ENCODE peak calls at places on chromosomes 7 and 10, in six cellular contexts. L, I, W, G, P and V are unnamed samples. For H3K27me3 and H3K4me1, the result is how much of the 10 kb centered on the place peaks cover.

GRCh38 chr7:132618956-132619305 is 42.7 kb upstream of the PLXNA4 start:
- DNase-seq in L (no peak), I (no peak), W (no peak), G (no peak), P (no peak), V (no peak)

GRCh38 chr10:110447886-110448285 is 49.8 kb upstream of the DUSP5 start:
- DNase-seq in L (no peak), I (no peak), W (peak), G (no peak), P (no peak), V (no peak)

GRCh38 chr7:97118306-97118917 is 914 bp downstream of the SDHAF3 start:
- DNase-seq in L (no peak), I (no peak), W (no peak), G (no peak), P (no peak), V (no peak)

GRCh38 chr7:30502470-30503251 is 2.0 kb downstream of the GGCT start:
- DNase-seq in L (no peak), I (no peak), W (no peak), G (no peak), P (no peak), V (no peak)

GRCh38 chr7:25014735-25015134 is 34.8 kb upstream of the OSBPL3 start:
- DNase-seq in L (no peak), I (no peak), W (no peak), G (no peak), P (no peak), V (no peak)

GRCh38 chr10:102740229-102740628 is 3.5 kb upstream of the WBP1L start:
- DNase-seq in L (no peak), I (no peak), W (no peak), G (no peak), P (no peak), V (no peak)

GRCh38 chr10:122122493-122122892 is 133.5 kb downstream of the TACC2 start:
- DNase-seq in L (no peak), I (no peak), W (no peak), G (no peak), P (peak), V (no peak)

GRCh38 chr10:64574371-64574770 is 1053.2 kb downstream of the REEP3 start:
- DNase-seq in L (no peak), I (no peak), W (no peak), G (no peak), P (no peak), V (no peak)

GRCh38 chr7:134685250-134685649 is 38.6 kb downstream of the BPGM start:
- DNase-seq in L (no peak), I (no peak), W (no peak), G (no peak), P (no peak), V (no peak)

GRCh38 chr10:31031205-31031665 is 430 bp downstream of the ZNF438 start:
- DNase-seq in L (no peak), I (no peak), W (no peak), G (no peak), P (no peak), V (no peak)

GRCh38 chr10:75211007-75211735 is 575 bp downstream of the VDAC2 start:
- DNase-seq in L (no peak), I (no peak), W (no peak), G (no peak), P (no peak), V (no peak)

GRCh38 chr10:122727426-122727825 is 27.8 kb upstream of the C10orf120 start:
- DNase-seq in L (peak), I (no peak), W (no peak), G (no peak), P (no peak), V (no peak)

GRCh38 chr10:17768957-17769356 is 17.0 kb downstream of the TMEM236 start:
- DNase-seq in L (no peak), I (no peak), W (no peak), G (no peak), P (no peak), V (no peak)

GRCh38 chr10:24465899-24466615 is 257.1 kb downstream of the KIAA1217 start:
- DNase-seq in L (no peak), I (peak), W (no peak), G (no peak), P (no peak), V (no peak)

GRCh38 chr10:77526861-77527617 is 110.6 kb downstream of the KCNMA1 start:
- DNase-seq in L (no peak), I (no peak), W (no peak), G (no peak), P (no peak), V (no peak)

GRCh38 chr10:34203966-34204630 is 611.0 kb downstream of the PARD3 start:
- DNase-seq in L (no peak), I (no peak), W (no peak), G (no peak), P (no peak), V (no peak)

GRCh38 chr7:149171894-149172533 is 23.3 kb upstream of the ZNF282 start:
- DNase-seq in L (no peak), I (no peak), W (no peak), G (no peak), P (no peak), V (no peak)

GRCh38 chr10:23198610-23198939 is 6.5 kb downstream of the PTF1A start:
- DNase-seq in L (no peak), I (no peak), W (no peak), G (no peak), P (no peak), V (no peak)

GRCh38 chr7:4681922-4682620 is at the start of gene FOXK1:
- DNase-seq in L (peak), I (peak), W (peak), G (no peak), P (peak), V (no peak)

GRCh38 chr7:47846117-47846836 is 102.0 kb downstream of the PKD1L1 start:
- DNase-seq in L (no peak), I (no peak), W (no peak), G (no peak), P (no peak), V (no peak)

GRCh38 chr7:40538281-40538680 is 403.5 kb downstream of the SUGCT start:
- DNase-seq in L (no peak), I (no peak), W (no peak), G (no peak), P (no peak), V (no peak)

GRCh38 chr10:16950686-16951681 is 133.8 kb upstream of the RSU1 start:
- DNase-seq in L (peak), I (no peak), W (no peak), G (no peak), P (no peak), V (no peak)

GRCh38 chr10:20281579-20281978 is 465.3 kb downstream of the PLXDC2 start:
- DNase-seq in L (no peak), I (no peak), W (no peak), G (no peak), P (no peak), V (no peak)

GRCh38 chr7:127578036-127578684 is 7.2 kb downstream of the GCC1 start:
- DNase-seq in L (no peak), I (no peak), W (no peak), G (no peak), P (no peak), V (no peak)

GRCh38 chr10:103445767-103446567 is 6.2 kb downstream of the CALHM2 start:
- DNase-seq in L (no peak), I (peak), W (no peak), G (peak), P (no peak), V (peak)

GRCh38 chr10:3482200-3482993 is 302.6 kb downstream of the KLF6 start:
- DNase-seq in L (no peak), I (peak), W (no peak), G (no peak), P (peak), V (peak)

GRCh38 chr7:107891619-107892366 is 810 bp downstream of the DLD start:
- DNase-seq in L (no peak), I (no peak), W (no peak), G (no peak), P (no peak), V (no peak)

GRCh38 chr10:93138113-93138870 is 64.6 kb downstream of the CYP26A1 start:
- DNase-seq in L (no peak), I (no peak), W (no peak), G (no peak), P (no peak), V (no peak)
- H3K27me3 ChIP-seq in L (under half), I (under half), W (under half), G (under half), P (under half), V (under half)

GRCh38 chr10:87066178-87066577 is 28.5 kb downstream of the GLUD1 start:
- DNase-seq in L (no peak), I (no peak), W (no peak), G (no peak), P (no peak), V (no peak)
- H3K27ac ChIP-seq in L (no peak), I (no peak), W (no peak), G (no peak), P (no peak), V (no peak)

GRCh38 chr7:55071411-55072188 is 52.8 kb downstream of the EGFR start:
- DNase-seq in L (no peak), I (no peak), W (no peak), G (no peak), P (no peak), V (no peak)
- H3K4me1 ChIP-seq in L (under half), I (under half), W (under half), G (under half), P (under half), V (half or more)

GRCh38 chr7:1664711-1665591 is 5.1 kb upstream of the ELFN1 start:
- DNase-seq in L (peak), I (peak), W (peak), G (no peak), P (peak), V (no peak)

GRCh38 chr7:1663857-1664651 is 6.0 kb upstream of the ELFN1 start:
- DNase-seq in L (peak), I (no peak), W (peak), G (no peak), P (peak), V (no peak)

GRCh38 chr7:1666779-1667565 is 3.1 kb upstream of the ELFN1 start:
- DNase-seq in L (peak), I (no peak), W (peak), G (no peak), P (peak), V (no peak)

GRCh38 chr7:1666251-1666778 is 3.8 kb upstream of the ELFN1 start:
- DNase-seq in L (peak), I (no peak), W (peak), G (no peak), P (peak), V (no peak)

GRCh38 chr7:1665721-1666250 is 4.3 kb upstream of the ELFN1 start:
- DNase-seq in L (peak), I (peak), W (peak), G (no peak), P (peak), V (no peak)
- H3K27me3 ChIP-seq in L (under half), I (half or more), W (under half), G (under half), P (half or more), V (under half)

GRCh38 chr7:159065852-159066480 is 78.7 kb downstream of the VIPR2 start:
- DNase-seq in L (no peak), I (no peak), W (no peak), G (no peak), P (peak), V (no peak)
- H3K27ac ChIP-seq in L (no peak), I (no peak), W (no peak), G (no peak), P (no peak), V (no peak)

GRCh38 chr7:101996876-101997275 is 179.4 kb downstream of the CUX1 start:
- DNase-seq in L (no peak), I (no peak), W (no peak), G (no peak), P (no peak), V (no peak)

GRCh38 chr7:101996131-101996691 is 178.8 kb downstream of the CUX1 start:
- DNase-seq in L (no peak), I (no peak), W (no peak), G (no peak), P (no peak), V (no peak)

GRCh38 chr7:101998029-101998903 is 180.8 kb downstream of the CUX1 start:
- DNase-seq in L (no peak), I (no peak), W (no peak), G (no peak), P (no peak), V (no peak)

GRCh38 chr7:101993311-101993710 is 175.9 kb downstream of the CUX1 start:
- DNase-seq in L (no peak), I (no peak), W (no peak), G (no peak), P (no peak), V (no peak)

GRCh38 chr7:101995121-101995520 is 177.7 kb downstream of the CUX1 start:
- DNase-seq in L (no peak), I (no peak), W (no peak), G (no peak), P (no peak), V (no peak)
- H3K4me1 ChIP-seq in L (under half), I (under half), W (half or more), G (under half), P (under half), V (under half)

DNA sequence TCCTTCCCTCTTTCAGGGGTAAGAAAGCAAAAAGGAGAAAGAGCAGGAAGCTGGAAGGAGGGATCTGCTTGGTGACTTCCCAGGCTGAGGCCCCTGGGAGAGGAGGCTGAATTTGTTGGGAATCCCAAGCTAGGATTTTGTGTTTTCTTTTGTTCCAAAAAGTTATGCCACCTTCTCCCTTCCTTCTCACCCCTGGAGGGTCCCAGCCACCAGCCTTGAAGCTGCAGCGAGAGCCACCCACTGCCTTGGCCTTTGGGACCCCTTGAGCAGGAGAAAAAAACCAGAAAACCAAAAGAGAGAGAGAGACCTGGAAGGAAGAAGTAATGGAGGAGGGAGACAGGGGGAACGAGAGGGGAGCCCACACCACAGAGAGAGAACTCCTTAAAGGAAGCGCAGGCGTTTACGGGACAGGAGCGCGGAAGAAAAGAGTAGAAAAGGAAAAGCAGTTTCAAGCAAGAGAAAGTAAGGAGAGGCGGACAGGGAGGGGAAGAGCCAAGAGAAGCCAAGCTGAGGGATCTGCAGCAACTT is 7.1 kb downstream of the VAX1 start:
- DNase-seq in L (no peak), I (no peak), W (no peak), G (no peak), P (no peak), V (no peak)
- H3K27me3 ChIP-seq in L (half or more), I (half or more), W (under half), G (under half), P (half or more), V (under half)